ENCODE peak calls at places on chromosomes 4 and X, in ten cellular contexts. One of them, this sample, is unnamed.

GRCh38 chr4:38050560-38051350 is 90.6 kb downstream of the PTTG2 start:
- DNase-seq in coronary artery: no peak
- DNase-seq in foreskin fibroblast: no peak
- DNase-seq in Caco-2: no peak
- DNase-seq in breast epithelium: no peak
- DNase-seq in cardiac fibroblast: peak
- DNase-seq in astrocyte: peak
- DNase-seq in brain microvascular endothelial cell: peak
- DNase-seq in omental fat pad: no peak
- DNase-seq in GM12865: no peak
- DNase-seq in this sample: no peak

GRCh38 chr4:74367656-74368055 is 2.7 kb downstream of the EREG start:
- DNase-seq in breast epithelium: no peak
- DNase-seq in brain microvascular endothelial cell: no peak
- DNase-seq in omental fat pad: no peak
- DNase-seq in cardiac fibroblast: no peak
- DNase-seq in astrocyte: no peak
- DNase-seq in foreskin fibroblast: no peak
- DNase-seq in GM12865: no peak
- DNase-seq in coronary artery: no peak
- DNase-seq in Caco-2: no peak
- DNase-seq in this sample: no peak

GRCh38 chrX:3295731-3296130 is 50.7 kb downstream of the MXRA5 start:
- DNase-seq in GM12865: no peak
- DNase-seq in breast epithelium: no peak
- DNase-seq in Caco-2: peak
- DNase-seq in coronary artery: no peak
- DNase-seq in foreskin fibroblast: no peak
- DNase-seq in astrocyte: no peak
- DNase-seq in brain microvascular endothelial cell: peak
- DNase-seq in omental fat pad: no peak
- DNase-seq in cardiac fibroblast: no peak
- DNase-seq in this sample: peak

GRCh38 chrX:154460326-154460725 is 2.2 kb downstream of the PLXNA3 start:
- DNase-seq in cardiac fibroblast: no peak
- DNase-seq in coronary artery: no peak
- DNase-seq in breast epithelium: no peak
- DNase-seq in GM12865: no peak
- DNase-seq in brain microvascular endothelial cell: no peak
- DNase-seq in foreskin fibroblast: no peak
- DNase-seq in omental fat pad: no peak
- DNase-seq in astrocyte: no peak
- DNase-seq in Caco-2: no peak
- DNase-seq in this sample: no peak

GRCh38 chr4:143035661-143036060 is 149.1 kb upstream of the USP38 start:
- DNase-seq in Caco-2: no peak
- DNase-seq in brain microvascular endothelial cell: no peak
- DNase-seq in breast epithelium: no peak
- DNase-seq in foreskin fibroblast: no peak
- DNase-seq in omental fat pad: no peak
- DNase-seq in astrocyte: no peak
- DNase-seq in coronary artery: no peak
- DNase-seq in cardiac fibroblast: no peak
- DNase-seq in GM12865: no peak
- DNase-seq in this sample: no peak

GRCh38 chr4:11496313-11496956 is 67.7 kb upstream of the HS3ST1 start:
- DNase-seq in brain microvascular endothelial cell: no peak
- DNase-seq in astrocyte: peak
- DNase-seq in Caco-2: no peak
- DNase-seq in coronary artery: no peak
- DNase-seq in GM12865: no peak
- DNase-seq in omental fat pad: no peak
- DNase-seq in cardiac fibroblast: no peak
- DNase-seq in foreskin fibroblast: no peak
- DNase-seq in breast epithelium: no peak
- DNase-seq in this sample: no peak

GRCh38 chrX:122241959-122242358 is 942.1 kb upstream of the GRIA3 start:
- DNase-seq in foreskin fibroblast: no peak
- DNase-seq in astrocyte: no peak
- DNase-seq in GM12865: no peak
- DNase-seq in coronary artery: no peak
- DNase-seq in breast epithelium: no peak
- DNase-seq in omental fat pad: no peak
- DNase-seq in cardiac fibroblast: no peak
- DNase-seq in Caco-2: no peak
- DNase-seq in brain microvascular endothelial cell: no peak
- DNase-seq in this sample: no peak

GRCh38 chrX:68498044-68498507 is 775 bp upstream of the YIPF6 start:
- DNase-seq in brain microvascular endothelial cell: no peak
- DNase-seq in GM12865: no peak
- DNase-seq in cardiac fibroblast: no peak
- DNase-seq in breast epithelium: no peak
- DNase-seq in astrocyte: no peak
- DNase-seq in Caco-2: no peak
- DNase-seq in coronary artery: no peak
- DNase-seq in foreskin fibroblast: no peak
- DNase-seq in omental fat pad: no peak
- DNase-seq in this sample: no peak

GRCh38 chr4:42390622-42391355 is 6.5 kb upstream of the SHISA3 start:
- DNase-seq in breast epithelium: no peak
- DNase-seq in brain microvascular endothelial cell: no peak
- DNase-seq in omental fat pad: no peak
- DNase-seq in coronary artery: no peak
- DNase-seq in cardiac fibroblast: no peak
- DNase-seq in GM12865: peak
- DNase-seq in foreskin fibroblast: no peak
- DNase-seq in astrocyte: no peak
- DNase-seq in Caco-2: no peak
- DNase-seq in this sample: no peak

GRCh38 chr4:115234405-115235093 is 121.1 kb upstream of the NDST4 start:
- DNase-seq in astrocyte: no peak
- DNase-seq in foreskin fibroblast: no peak
- DNase-seq in brain microvascular endothelial cell: no peak
- DNase-seq in coronary artery: no peak
- DNase-seq in omental fat pad: no peak
- DNase-seq in cardiac fibroblast: no peak
- DNase-seq in breast epithelium: no peak
- DNase-seq in Caco-2: no peak
- DNase-seq in GM12865: peak
- DNase-seq in this sample: no peak
- TF ChIP-seq CTCF in astrocyte: peak
- TF ChIP-seq CTCF in foreskin fibroblast: no peak
- TF ChIP-seq CTCF in brain microvascular endothelial cell: peak
- TF ChIP-seq CTCF in coronary artery: no peak
- TF ChIP-seq CTCF in omental fat pad: no peak
- TF ChIP-seq CTCF in cardiac fibroblast: no peak
- TF ChIP-seq CTCF in breast epithelium: no peak
- TF ChIP-seq CTCF in Caco-2: peak
- TF ChIP-seq CTCF in GM12865: peak
- TF ChIP-seq CTCF in this sample: peak

GRCh38 chrX:109629310-109629709 is 4.3 kb upstream of the KCNE5 start:
- DNase-seq in GM12865: no peak
- DNase-seq in breast epithelium: no peak
- DNase-seq in cardiac fibroblast: peak
- DNase-seq in brain microvascular endothelial cell: no peak
- DNase-seq in omental fat pad: no peak
- DNase-seq in astrocyte: no peak
- DNase-seq in coronary artery: no peak
- DNase-seq in Caco-2: no peak
- DNase-seq in foreskin fibroblast: peak
- DNase-seq in this sample: no peak

GRCh38 chrX:109635151-109635550 is 10.2 kb upstream of the KCNE5 start:
- DNase-seq in GM12865: peak
- DNase-seq in foreskin fibroblast: peak
- DNase-seq in Caco-2: no peak
- DNase-seq in omental fat pad: no peak
- DNase-seq in cardiac fibroblast: peak
- DNase-seq in astrocyte: no peak
- DNase-seq in breast epithelium: no peak
- DNase-seq in coronary artery: no peak
- DNase-seq in brain microvascular endothelial cell: peak
- DNase-seq in this sample: peak

GRCh38 chrX:109638158-109638557 is 13.2 kb upstream of the KCNE5 start:
- DNase-seq in GM12865: no peak
- DNase-seq in foreskin fibroblast: no peak
- DNase-seq in cardiac fibroblast: no peak
- DNase-seq in coronary artery: no peak
- DNase-seq in astrocyte: no peak
- DNase-seq in brain microvascular endothelial cell: no peak
- DNase-seq in omental fat pad: no peak
- DNase-seq in Caco-2: no peak
- DNase-seq in breast epithelium: no peak
- DNase-seq in this sample: no peak

DNA sequence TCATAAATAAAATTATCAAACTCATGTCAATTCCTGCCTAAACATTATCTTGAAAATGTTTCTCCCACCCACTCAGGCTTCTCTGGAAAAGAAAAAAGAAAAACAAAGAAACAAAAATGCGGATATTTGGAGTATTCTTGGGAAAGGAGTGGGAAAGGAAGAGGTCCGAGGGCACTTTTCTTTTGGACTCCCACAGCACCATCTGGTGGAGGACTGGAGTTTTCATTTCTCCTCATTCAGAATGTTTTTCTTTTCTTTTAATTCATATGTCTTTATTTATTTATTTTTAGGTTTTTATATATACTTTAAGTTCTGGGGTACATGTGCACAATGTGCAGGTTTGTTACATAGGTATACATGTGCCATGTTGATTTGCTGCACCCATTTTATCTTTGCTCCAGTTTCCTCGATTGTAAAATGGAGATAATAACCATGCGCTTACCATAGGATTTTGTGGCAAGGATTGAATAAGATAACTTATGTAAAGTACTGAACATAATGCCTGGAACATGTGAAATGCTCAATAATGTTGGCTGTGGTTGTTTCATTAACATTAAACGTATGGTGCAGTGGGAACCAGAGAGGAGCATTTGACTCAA is 8.0 kb upstream of the KCNE5 start:
- DNase-seq in coronary artery: no peak
- DNase-seq in GM12865: no peak
- DNase-seq in cardiac fibroblast: peak
- DNase-seq in foreskin fibroblast: peak
- DNase-seq in omental fat pad: no peak
- DNase-seq in brain microvascular endothelial cell: no peak
- DNase-seq in breast epithelium: no peak
- DNase-seq in astrocyte: no peak
- DNase-seq in Caco-2: no peak
- DNase-seq in this sample: peak
- TF ChIP-seq CTCF in coronary artery: no peak
- TF ChIP-seq CTCF in GM12865: peak
- TF ChIP-seq CTCF in cardiac fibroblast: peak
- TF ChIP-seq CTCF in foreskin fibroblast: peak
- TF ChIP-seq CTCF in omental fat pad: no peak
- TF ChIP-seq CTCF in brain microvascular endothelial cell: peak
- TF ChIP-seq CTCF in breast epithelium: no peak
- TF ChIP-seq CTCF in astrocyte: peak
- TF ChIP-seq CTCF in Caco-2: peak
- TF ChIP-seq CTCF in this sample: peak

GRCh38 chr4:8850074-8850829 is 21.4 kb downstream of the HMX1 start:
- DNase-seq in omental fat pad: peak
- DNase-seq in Caco-2: peak
- DNase-seq in cardiac fibroblast: no peak
- DNase-seq in GM12865: no peak
- DNase-seq in brain microvascular endothelial cell: no peak
- DNase-seq in coronary artery: no peak
- DNase-seq in astrocyte: no peak
- DNase-seq in breast epithelium: no peak
- DNase-seq in foreskin fibroblast: no peak
- DNase-seq in this sample: no peak
- TF ChIP-seq CTCF in omental fat pad: no peak
- TF ChIP-seq CTCF in Caco-2: no peak
- TF ChIP-seq CTCF in cardiac fibroblast: no peak
- TF ChIP-seq CTCF in GM12865: no peak
- TF ChIP-seq CTCF in brain microvascular endothelial cell: no peak
- TF ChIP-seq CTCF in coronary artery: no peak
- TF ChIP-seq CTCF in astrocyte: no peak
- TF ChIP-seq CTCF in breast epithelium: no peak
- TF ChIP-seq CTCF in foreskin fibroblast: no peak
- TF ChIP-seq CTCF in this sample: no peak

GRCh38 chr4:144754562-144755410 is 108.8 kb downstream of the HHIP start:
- DNase-seq in astrocyte: peak
- DNase-seq in GM12865: no peak
- DNase-seq in coronary artery: no peak
- DNase-seq in foreskin fibroblast: peak
- DNase-seq in breast epithelium: no peak
- DNase-seq in Caco-2: no peak
- DNase-seq in cardiac fibroblast: peak
- DNase-seq in brain microvascular endothelial cell: peak
- DNase-seq in omental fat pad: no peak
- DNase-seq in this sample: no peak
- TF ChIP-seq CTCF in astrocyte: peak
- TF ChIP-seq CTCF in GM12865: peak
- TF ChIP-seq CTCF in coronary artery: no peak
- TF ChIP-seq CTCF in foreskin fibroblast: peak
- TF ChIP-seq CTCF in breast epithelium: no peak
- TF ChIP-seq CTCF in Caco-2: no peak
- TF ChIP-seq CTCF in cardiac fibroblast: peak
- TF ChIP-seq CTCF in brain microvascular endothelial cell: peak
- TF ChIP-seq CTCF in omental fat pad: no peak
- TF ChIP-seq CTCF in this sample: no peak

GRCh38 chrX:114842181-114842580 is 175.2 kb downstream of the IL13RA2 start:
- DNase-seq in GM12865: no peak
- DNase-seq in cardiac fibroblast: no peak
- DNase-seq in brain microvascular endothelial cell: no peak
- DNase-seq in astrocyte: no peak
- DNase-seq in omental fat pad: no peak
- DNase-seq in Caco-2: no peak
- DNase-seq in breast epithelium: no peak
- DNase-seq in foreskin fibroblast: no peak
- DNase-seq in coronary artery: no peak
- DNase-seq in this sample: no peak

GRCh38 chrX:114841051-114841450 is 176.4 kb downstream of the IL13RA2 start:
- DNase-seq in Caco-2: no peak
- DNase-seq in brain microvascular endothelial cell: no peak
- DNase-seq in GM12865: no peak
- DNase-seq in astrocyte: peak
- DNase-seq in omental fat pad: no peak
- DNase-seq in breast epithelium: no peak
- DNase-seq in coronary artery: no peak
- DNase-seq in cardiac fibroblast: no peak
- DNase-seq in foreskin fibroblast: no peak
- DNase-seq in this sample: no peak
- TF ChIP-seq CTCF in Caco-2: no peak
- TF ChIP-seq CTCF in brain microvascular endothelial cell: no peak
- TF ChIP-seq CTCF in GM12865: no peak
- TF ChIP-seq CTCF in astrocyte: no peak
- TF ChIP-seq CTCF in omental fat pad: no peak
- TF ChIP-seq CTCF in breast epithelium: no peak
- TF ChIP-seq CTCF in coronary artery: no peak
- TF ChIP-seq CTCF in cardiac fibroblast: no peak
- TF ChIP-seq CTCF in foreskin fibroblast: no peak
- TF ChIP-seq CTCF in this sample: no peak

DNA sequence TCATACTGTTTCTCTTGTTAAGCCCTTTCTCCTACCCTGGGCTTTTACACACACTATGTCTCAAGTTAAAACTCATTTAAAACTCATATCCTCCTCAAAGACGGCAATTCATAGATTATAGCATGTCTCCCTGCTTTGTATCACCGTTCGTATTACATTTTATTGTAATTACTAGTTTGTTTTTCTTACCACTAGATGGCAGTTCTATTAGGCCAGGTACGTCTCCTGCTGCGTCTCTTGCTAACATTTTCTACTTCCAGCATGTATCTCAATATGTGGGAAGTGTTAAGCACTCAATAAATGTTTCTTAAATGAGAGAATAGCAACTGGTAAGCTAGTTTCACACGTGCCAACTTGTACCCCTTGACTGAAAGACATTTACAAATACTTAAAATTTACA is 450.3 kb upstream of the PCDH7 start:
- DNase-seq in foreskin fibroblast: no peak
- DNase-seq in cardiac fibroblast: no peak
- DNase-seq in breast epithelium: no peak
- DNase-seq in coronary artery: no peak
- DNase-seq in astrocyte: no peak
- DNase-seq in Caco-2: no peak
- DNase-seq in GM12865: no peak
- DNase-seq in omental fat pad: no peak
- DNase-seq in brain microvascular endothelial cell: no peak
- DNase-seq in this sample: no peak
- TF ChIP-seq CTCF in foreskin fibroblast: no peak
- TF ChIP-seq CTCF in cardiac fibroblast: peak
- TF ChIP-seq CTCF in breast epithelium: no peak
- TF ChIP-seq CTCF in coronary artery: no peak
- TF ChIP-seq CTCF in astrocyte: peak
- TF ChIP-seq CTCF in Caco-2: peak
- TF ChIP-seq CTCF in GM12865: no peak
- TF ChIP-seq CTCF in omental fat pad: no peak
- TF ChIP-seq CTCF in brain microvascular endothelial cell: peak
- TF ChIP-seq CTCF in this sample: peak

This sample was measured in nephron progenitor cell.